ENCODE peak calls at places on chromosomes 13 and 19, in eight cellular contexts. N is LHCN-M2; I is naive thymus-derived CD8-positive, alpha-beta T cell; J is substantia nigra; Y is NCI-H524 treated with DMSO at 0.1 percent for 48 hours; S is psoas muscle; K is stimulated activated CD4-positive, alpha-beta T cell treated with anti-CD3 and anti-CD28 coated beads, Interleukin-1b, Interleukin-23, amount 100 ng/mL, for 24 hours; M is PC-3. L is an unnamed sample.

GRCh38 chr19:16153582-16154336 is 10.3 kb downstream of the HSH2D start:
- DNase-seq in N (peak), J (no peak), I (no peak), Y (no peak), K (no peak), S (no peak), M (peak), L (peak)

GRCh38 chr19:30135797-30136196 is 193.8 kb downstream of the URI1 start:
- DNase-seq in S (no peak), Y (no peak), I (no peak), K (no peak), J (no peak), N (no peak), M (no peak), L (no peak)

GRCh38 chr13:73433893-73434292 is 375.1 kb downstream of the KLF5 start:
- DNase-seq in I (no peak), J (no peak), M (no peak), N (no peak), K (no peak), Y (no peak), S (no peak), L (no peak)

GRCh38 chr19:43748685-43749084 is 6.1 kb downstream of the SMG9 start:
- DNase-seq in N (no peak), S (no peak), Y (no peak), M (no peak), J (no peak), K (no peak), I (no peak), L (no peak)

GRCh38 chr13:66322193-66322592 is 907.9 kb downstream of the PCDH9 start:
- DNase-seq in M (no peak), N (no peak), Y (no peak), S (no peak), K (no peak), J (no peak), I (no peak), L (no peak)

GRCh38 chr19:3073931-3074595 is 11.8 kb upstream of the TLE5 start:
- DNase-seq in Y (no peak), S (no peak), N (peak), K (no peak), J (no peak), M (no peak), I (no peak), L (no peak)

GRCh38 chr19:29467824-29468401 is 57.9 kb upstream of the VSTM2B start:
- DNase-seq in K (no peak), M (peak), J (no peak), S (no peak), Y (no peak), N (peak), I (no peak), L (no peak)

GRCh38 chr19:19721896-19722295 is 11.0 kb downstream of the ZNF14 start:
- DNase-seq in K (no peak), Y (no peak), I (no peak), M (no peak), J (no peak), S (no peak), N (no peak), L (no peak)

GRCh38 chr19:51158474-51159129 is 16.5 kb downstream of the SIGLEC7 start:
- DNase-seq in N (peak), J (no peak), Y (no peak), I (peak), M (peak), K (peak), S (peak), L (peak)

GRCh38 chr19:54030895-54031586 is 32.7 kb downstream of the VSTM1 start:
- DNase-seq in J (no peak), I (no peak), S (no peak), N (peak), Y (no peak), K (no peak), M (peak), L (peak)

GRCh38 chr19:13937479-13938360 is 497 bp downstream of the PODNL1 start:
- DNase-seq in S (peak), Y (peak), J (no peak), I (no peak), K (no peak), M (no peak), N (no peak), L (no peak)

GRCh38 chr19:18310966-18311365 is 11.9 kb downstream of the LSM4 start:
- DNase-seq in J (no peak), S (no peak), K (no peak), I (no peak), Y (no peak), M (no peak), N (no peak), L (no peak)